ENCODE peak calls at places on chromosomes 11 and 22, in four cellular contexts. I is stimulated activated CD8-positive, alpha-beta memory T cell treated with anti-CD3 and anti-CD28 coated beads, Interleukin-4, amount 100 ng/mL, for 48 hours; O is AG04450; B is foreskin fibroblast. Q is an unnamed sample.

GRCh38 chr11:67050139-67050538 is 6.5 kb upstream of the RHOD start:
- DNase-seq in I (no peak), O (no peak), B (no peak), Q (no peak)

GRCh38 chr11:36928621-36929020 is 330.6 kb upstream of the RAG2 start:
- DNase-seq in I (no peak), O (no peak), B (no peak), Q (no peak)

GRCh38 chr11:130858215-130858614 is 58.1 kb downstream of the SNX19 start:
- DNase-seq in I (no peak), O (no peak), B (no peak), Q (no peak)

GRCh38 chr22:37386441-37386840 is 40.8 kb downstream of the ELFN2 start:
- DNase-seq in I (no peak), O (no peak), B (no peak), Q (no peak)

GRCh38 chr11:5300246-5300645 is 1.5 kb downstream of the OR51B4 start:
- DNase-seq in I (no peak), O (no peak), B (no peak), Q (no peak)

GRCh38 chr22:32571764-32572163 is 97.2 kb downstream of the FBXO7 start:
- DNase-seq in I (no peak), O (no peak), B (no peak), Q (no peak)

GRCh38 chr22:49188591-49188990 is 639.1 kb downstream of the BRD1 start:
- DNase-seq in I (no peak), O (no peak), B (no peak), Q (no peak)

GRCh38 chr11:61787928-61788491 is 4.4 kb downstream of the TMEM258 start:
- DNase-seq in I (no peak), O (peak; percentile 3), B (peak; percentile 68), Q (no peak)

GRCh38 chr11:78048561-78048960 is 15.1 kb upstream of the THRSP start:
- DNase-seq in I (no peak), O (no peak), B (no peak), Q (no peak)

GRCh38 chr11:70519117-70519516 is 120.8 kb downstream of the CTTN start:
- DNase-seq in I (no peak), O (no peak), B (no peak), Q (no peak)

GRCh38 chr22:44096736-44097135 is 72.6 kb downstream of the PARVB start:
- DNase-seq in I (no peak), O (no peak), B (no peak), Q (no peak)

GRCh38 chr22:38345782-38346181 is 28.5 kb upstream of the CSNK1E start:
- DNase-seq in I (peak; percentile 6), O (no peak), B (no peak), Q (no peak)